ENCODE peak calls at places on chromosomes 11 and 22, in six cellular contexts. B is Karpas-422, R is OCI-M1, I is Calu3, E is GM20000, U is HTR-8/SVneo. M is an unnamed sample.

GRCh38 chr11:124086447-124086846 is 28.8 kb upstream of the VWA5A start:
- DNase-seq in B (no peak), R (no peak), I (no peak), E (no peak), U (no peak), M (peak)

GRCh38 chr22:48887394-48888332 is 940.0 kb downstream of the BRD1 start:
- DNase-seq in B (no peak), R (no peak), I (no peak), E (no peak), U (no peak), M (no peak)

GRCh38 chr11:94151903-94152677 is 23.4 kb downstream of the PANX1 start:
- DNase-seq in B (peak), R (peak), I (peak), E (no peak), U (peak), M (no peak)

GRCh38 chr11:19447150-19447566 is 206.4 kb upstream of the E2F8 start:
- DNase-seq in B (no peak), R (no peak), I (peak), E (no peak), U (no peak), M (no peak)

GRCh38 chr11:119688362-119688761 is 40.6 kb downstream of the NECTIN1 start:
- DNase-seq in B (no peak), R (no peak), I (no peak), E (no peak), U (no peak), M (no peak)

GRCh38 chr22:23888615-23889401 is 5.4 kb upstream of the MIF start:
- DNase-seq in B (no peak), R (peak), I (no peak), E (no peak), U (no peak), M (peak)

GRCh38 chr11:69268911-69269310 is 25.0 kb upstream of the MYEOV start:
- DNase-seq in B (no peak), R (no peak), I (no peak), E (no peak), U (no peak), M (no peak)

GRCh38 chr22:31489632-31490495 is at the start of gene EIF4ENIF1:
- DNase-seq in B (peak), R (peak), I (peak), E (peak), U (peak), M (peak)

GRCh38 chr11:83392556-83392955 is 106.4 kb upstream of the CCDC90B start:
- DNase-seq in B (no peak), R (no peak), I (no peak), E (no peak), U (no peak), M (no peak)

GRCh38 chr22:19549428-19549827 is 25.2 kb upstream of the CLDN5 start:
- DNase-seq in B (no peak), R (no peak), I (no peak), E (no peak), U (no peak), M (no peak)

GRCh38 chr11:79926707-79927106 is 485.9 kb upstream of the TENM4 start:
- DNase-seq in B (no peak), R (no peak), I (no peak), E (no peak), U (no peak), M (no peak)

GRCh38 chr11:66739983-66740382 is 11.0 kb upstream of the SPTBN2 start:
- DNase-seq in B (no peak), R (no peak), I (no peak), E (no peak), U (no peak), M (no peak)

GRCh38 chr22:36156515-36157419 is 3.8 kb downstream of the APOL3 start:
- DNase-seq in B (peak), R (peak), I (peak), E (peak), U (peak), M (peak)

GRCh38 chr22:47200273-47201051 is 438.0 kb downstream of the TBC1D22A start:
- DNase-seq in B (no peak), R (no peak), I (no peak), E (no peak), U (no peak), M (no peak)

GRCh38 chr11:20962581-20962980 is 293.2 kb downstream of the NELL1 start:
- DNase-seq in B (no peak), R (no peak), I (no peak), E (no peak), U (no peak), M (no peak)

GRCh38 chr11:67584881-67585873 is 1.6 kb downstream of the GSTP1 start:
- DNase-seq in B (no peak), R (no peak), I (no peak), E (no peak), U (no peak), M (no peak)

GRCh38 chr11:10331548-10332289 is 26.8 kb downstream of the ADM start:
- DNase-seq in B (no peak), R (no peak), I (no peak), E (no peak), U (no peak), M (no peak)